ENCODE peak calls at places on chromosomes 7 and 10, in seven cellular contexts. One of them, this sample, is unnamed.
A peak's percentile ranks its signal among the peaks of the same experiment; 100 is the strongest.

GRCh38 chr10:132446661-132447445 is 49.9 kb downstream of the PWWP2B start:
- DNase-seq in Peyer's patch: peak; percentile 78
- DNase-seq in GM23248: peak; percentile 57
- DNase-seq in A673: peak; percentile 82
- DNase-seq in fibroblast of lung: peak; percentile 33
- DNase-seq in cardiac muscle cell: peak; percentile 75
- DNase-seq in neuronal stem cell: no peak
- DNase-seq in this sample: peak; percentile 87

GRCh38 chr7:40827217-40828085 is 692.6 kb downstream of the SUGCT start:
- DNase-seq in Peyer's patch: no peak
- DNase-seq in GM23248: peak; percentile 58
- DNase-seq in A673: no peak
- DNase-seq in fibroblast of lung: peak; percentile 63
- DNase-seq in cardiac muscle cell: no peak
- DNase-seq in neuronal stem cell: peak; percentile 21
- DNase-seq in this sample: peak; percentile 55

GRCh38 chr7:53504914-53505313 is 469.5 kb downstream of the POM121L12 start:
- DNase-seq in Peyer's patch: no peak
- DNase-seq in GM23248: no peak
- DNase-seq in A673: no peak
- DNase-seq in fibroblast of lung: no peak
- DNase-seq in cardiac muscle cell: no peak
- DNase-seq in neuronal stem cell: no peak
- DNase-seq in this sample: no peak

GRCh38 chr7:87926581-87927461 is 7.2 kb upstream of the ADAM22 start:
- DNase-seq in Peyer's patch: no peak
- DNase-seq in GM23248: no peak
- DNase-seq in A673: no peak
- DNase-seq in fibroblast of lung: peak; percentile 74
- DNase-seq in cardiac muscle cell: no peak
- DNase-seq in neuronal stem cell: no peak
- DNase-seq in this sample: peak; percentile 40

GRCh38 chr10:43781480-43782361 is 133.0 kb upstream of the ZNF32 start:
- DNase-seq in Peyer's patch: no peak
- DNase-seq in GM23248: no peak
- DNase-seq in A673: no peak
- DNase-seq in fibroblast of lung: peak; percentile 53
- DNase-seq in cardiac muscle cell: no peak
- DNase-seq in neuronal stem cell: no peak
- DNase-seq in this sample: peak; percentile 26

GRCh38 chr10:97097154-97097490 is 88.6 kb downstream of the SLIT1 start:
- DNase-seq in Peyer's patch: no peak
- DNase-seq in GM23248: no peak
- DNase-seq in A673: no peak
- DNase-seq in fibroblast of lung: no peak
- DNase-seq in cardiac muscle cell: no peak
- DNase-seq in neuronal stem cell: no peak
- DNase-seq in this sample: no peak

GRCh38 chr10:132319853-132320669 is 11.9 kb upstream of the LRRC27 start:
- DNase-seq in Peyer's patch: no peak
- DNase-seq in GM23248: peak; percentile 94
- DNase-seq in A673: peak; percentile 63
- DNase-seq in fibroblast of lung: peak; percentile 90
- DNase-seq in cardiac muscle cell: no peak
- DNase-seq in neuronal stem cell: no peak
- DNase-seq in this sample: no peak

GRCh38 chr10:88949051-88949450 is 3.5 kb downstream of the ACTA2 start:
- DNase-seq in Peyer's patch: no peak
- DNase-seq in GM23248: no peak
- DNase-seq in A673: no peak
- DNase-seq in fibroblast of lung: no peak
- DNase-seq in cardiac muscle cell: no peak
- DNase-seq in neuronal stem cell: no peak
- DNase-seq in this sample: no peak

GRCh38 chr7:134669845-134670373 is 23.3 kb downstream of the BPGM start:
- DNase-seq in Peyer's patch: peak; percentile 50
- DNase-seq in GM23248: peak; percentile 85
- DNase-seq in A673: peak; percentile 86
- DNase-seq in fibroblast of lung: peak; percentile 94
- DNase-seq in cardiac muscle cell: peak; percentile 35
- DNase-seq in neuronal stem cell: no peak
- DNase-seq in this sample: peak; percentile 50

GRCh38 chr10:88077977-88078376 is 214.6 kb downstream of the PTEN start:
- DNase-seq in Peyer's patch: no peak
- DNase-seq in GM23248: no peak
- DNase-seq in A673: no peak
- DNase-seq in fibroblast of lung: peak; percentile 37
- DNase-seq in cardiac muscle cell: no peak
- DNase-seq in neuronal stem cell: no peak
- DNase-seq in this sample: no peak

GRCh38 chr7:21911341-21911875 is 34.3 kb downstream of the CDCA7L start:
- DNase-seq in Peyer's patch: no peak
- DNase-seq in GM23248: peak; percentile 88
- DNase-seq in A673: peak; percentile 97
- DNase-seq in fibroblast of lung: peak; percentile 74
- DNase-seq in cardiac muscle cell: no peak
- DNase-seq in neuronal stem cell: no peak
- DNase-seq in this sample: no peak

GRCh38 chr7:100107125-100107737 is 5.8 kb downstream of the AP4M1 start:
- DNase-seq in Peyer's patch: no peak
- DNase-seq in GM23248: no peak
- DNase-seq in A673: no peak
- DNase-seq in fibroblast of lung: no peak
- DNase-seq in cardiac muscle cell: no peak
- DNase-seq in neuronal stem cell: no peak
- DNase-seq in this sample: no peak

GRCh38 chr10:1938317-1938716 is 201.0 kb upstream of the ADARB2 start:
- DNase-seq in Peyer's patch: peak; percentile 26
- DNase-seq in GM23248: no peak
- DNase-seq in A673: no peak
- DNase-seq in fibroblast of lung: no peak
- DNase-seq in cardiac muscle cell: no peak
- DNase-seq in neuronal stem cell: no peak
- DNase-seq in this sample: no peak

GRCh38 chr10:10421071-10421470 is 596.6 kb upstream of the CELF2 start:
- DNase-seq in Peyer's patch: no peak
- DNase-seq in GM23248: no peak
- DNase-seq in A673: no peak
- DNase-seq in fibroblast of lung: no peak
- DNase-seq in cardiac muscle cell: no peak
- DNase-seq in neuronal stem cell: no peak
- DNase-seq in this sample: no peak

GRCh38 chr10:10418397-10418796 is 599.3 kb upstream of the CELF2 start:
- DNase-seq in Peyer's patch: no peak
- DNase-seq in GM23248: no peak
- DNase-seq in A673: no peak
- DNase-seq in fibroblast of lung: no peak
- DNase-seq in cardiac muscle cell: no peak
- DNase-seq in neuronal stem cell: no peak
- DNase-seq in this sample: no peak
- H3K27ac ChIP-seq in Peyer's patch: no peak overlapping the region
- H3K27ac ChIP-seq in GM23248: no peak overlapping the region
- H3K27ac ChIP-seq in A673: no peak overlapping the region
- H3K27ac ChIP-seq in fibroblast of lung: no peak overlapping the region
- H3K27ac ChIP-seq in cardiac muscle cell: no peak overlapping the region
- H3K27ac ChIP-seq in neuronal stem cell: no peak overlapping the region
- H3K27ac ChIP-seq in this sample: no peak overlapping the region

GRCh38 chr10:22628309-22628708 is 86.1 kb downstream of the PIP4K2A start:
- DNase-seq in Peyer's patch: no peak
- DNase-seq in GM23248: no peak
- DNase-seq in A673: no peak
- DNase-seq in fibroblast of lung: no peak
- DNase-seq in cardiac muscle cell: no peak
- DNase-seq in neuronal stem cell: no peak
- DNase-seq in this sample: no peak
- H3K4me1 ChIP-seq in Peyer's patch: no peaks in the 10 kb centered on the region
- H3K4me1 ChIP-seq in GM23248: peaks cover 62% of the 10 kb centered on the region
- H3K4me1 ChIP-seq in A673: peaks cover 64% of the 10 kb centered on the region
- H3K4me1 ChIP-seq in fibroblast of lung: peaks cover 27% of the 10 kb centered on the region
- H3K4me1 ChIP-seq in cardiac muscle cell: peaks cover 34% of the 10 kb centered on the region
- H3K4me1 ChIP-seq in neuronal stem cell: peaks cover 41% of the 10 kb centered on the region
- H3K4me1 ChIP-seq in this sample: no peaks in the 10 kb centered on the region

GRCh38 chr10:119680668-119681070 is 29.5 kb downstream of the BAG3 start:
- DNase-seq in Peyer's patch: no peak
- DNase-seq in GM23248: peak; percentile 39
- DNase-seq in A673: no peak
- DNase-seq in fibroblast of lung: peak; percentile 67
- DNase-seq in cardiac muscle cell: peak; percentile 20
- DNase-seq in neuronal stem cell: no peak
- DNase-seq in this sample: no peak
- H3K27ac ChIP-seq in Peyer's patch: no peak overlapping the region
- H3K27ac ChIP-seq in GM23248: peak overlapping the region; percentile 28
- H3K27ac ChIP-seq in A673: peak overlapping the region; percentile 37
- H3K27ac ChIP-seq in fibroblast of lung: no peak overlapping the region
- H3K27ac ChIP-seq in cardiac muscle cell: peak overlapping the region; percentile 62
- H3K27ac ChIP-seq in neuronal stem cell: no peak overlapping the region
- H3K27ac ChIP-seq in this sample: no peak overlapping the region

GRCh38 chr10:114396455-114396854 is 7.8 kb downstream of the AFAP1L2 start:
- DNase-seq in Peyer's patch: no peak
- DNase-seq in GM23248: no peak
- DNase-seq in A673: no peak
- DNase-seq in fibroblast of lung: no peak
- DNase-seq in cardiac muscle cell: no peak
- DNase-seq in neuronal stem cell: no peak
- DNase-seq in this sample: no peak

GRCh38 chr10:114397651-114398145 is 6.6 kb downstream of the AFAP1L2 start:
- DNase-seq in Peyer's patch: no peak
- DNase-seq in GM23248: peak; percentile 10
- DNase-seq in A673: no peak
- DNase-seq in fibroblast of lung: peak; percentile 41
- DNase-seq in cardiac muscle cell: no peak
- DNase-seq in neuronal stem cell: no peak
- DNase-seq in this sample: peak; percentile 38

GRCh38 chr10:114399576-114399975 is 4.7 kb downstream of the AFAP1L2 start:
- DNase-seq in Peyer's patch: no peak
- DNase-seq in GM23248: no peak
- DNase-seq in A673: no peak
- DNase-seq in fibroblast of lung: peak; percentile 32
- DNase-seq in cardiac muscle cell: no peak
- DNase-seq in neuronal stem cell: no peak
- DNase-seq in this sample: no peak

GRCh38 chr10:114400091-114400490 is 4.2 kb downstream of the AFAP1L2 start:
- DNase-seq in Peyer's patch: no peak
- DNase-seq in GM23248: no peak
- DNase-seq in A673: no peak
- DNase-seq in fibroblast of lung: no peak
- DNase-seq in cardiac muscle cell: no peak
- DNase-seq in neuronal stem cell: no peak
- DNase-seq in this sample: no peak

DNA sequence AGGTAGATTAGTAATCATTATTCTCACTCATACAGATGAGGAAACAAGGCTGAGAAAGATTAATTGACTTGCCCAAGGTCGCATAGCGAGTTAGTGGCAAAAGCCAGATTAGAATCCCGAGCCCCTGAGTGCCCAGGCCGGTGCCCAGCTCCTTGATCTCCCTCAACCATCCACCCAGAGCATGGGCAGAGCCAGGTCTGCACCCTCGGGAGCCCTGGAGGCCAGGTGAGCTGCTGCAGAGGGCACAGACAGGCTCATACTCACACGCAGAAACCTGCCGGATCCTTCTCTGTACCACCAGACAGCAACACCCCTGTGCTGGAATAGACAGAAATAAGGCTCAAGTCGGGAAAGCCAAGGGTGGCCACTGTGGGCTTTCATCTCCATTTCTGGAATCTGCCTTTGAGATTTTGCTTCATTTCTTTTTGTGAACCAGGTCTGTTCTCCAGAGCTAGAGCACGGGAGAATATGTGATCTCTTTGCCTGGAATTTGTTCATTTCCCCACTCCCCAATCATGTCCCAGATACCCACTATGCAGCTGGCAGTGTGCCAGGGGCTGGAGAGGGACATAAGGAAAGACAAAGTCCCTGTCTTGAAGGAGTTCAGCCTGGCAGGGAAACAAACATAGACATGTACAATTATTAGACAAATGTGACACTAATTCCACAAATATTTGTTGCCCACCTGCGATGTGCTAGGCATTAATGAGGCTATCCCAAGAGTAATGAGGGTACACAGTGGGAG is 5.5 kb downstream of the AFAP1L2 start:
- DNase-seq in Peyer's patch: no peak
- DNase-seq in GM23248: no peak
- DNase-seq in A673: no peak
- DNase-seq in fibroblast of lung: no peak
- DNase-seq in cardiac muscle cell: no peak
- DNase-seq in neuronal stem cell: no peak
- DNase-seq in this sample: no peak
- H3K4me1 ChIP-seq in Peyer's patch: no peaks in the 10 kb centered on the region
- H3K4me1 ChIP-seq in GM23248: no peaks in the 10 kb centered on the region
- H3K4me1 ChIP-seq in A673: no peaks in the 10 kb centered on the region
- H3K4me1 ChIP-seq in fibroblast of lung: peaks cover 28% of the 10 kb centered on the region
- H3K4me1 ChIP-seq in cardiac muscle cell: peaks cover 6% of the 10 kb centered on the region
- H3K4me1 ChIP-seq in neuronal stem cell: peaks cover 9% of the 10 kb centered on the region
- H3K4me1 ChIP-seq in this sample: no peaks in the 10 kb centered on the region

DNA sequence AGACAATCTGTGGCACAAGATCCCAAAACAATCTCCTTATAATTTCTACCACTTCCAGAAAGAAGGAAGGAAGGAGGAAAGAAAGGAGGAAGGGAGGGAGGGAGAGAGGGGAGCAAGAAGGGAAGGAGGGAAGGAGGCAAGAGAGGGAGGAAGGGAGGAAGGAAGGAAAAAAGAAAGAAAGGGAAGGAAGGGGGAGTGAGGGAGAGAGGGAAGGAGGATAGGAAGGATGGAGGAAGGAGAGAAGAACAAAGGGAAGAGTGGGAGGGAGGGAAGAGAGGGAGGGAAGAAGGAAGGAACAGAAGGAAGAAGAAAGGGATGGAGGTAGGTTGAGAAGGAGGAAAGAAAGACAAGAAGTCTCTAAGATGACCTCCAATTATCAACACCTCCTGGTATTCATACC is 185.5 kb upstream of the NFE2L3 start:
- DNase-seq in Peyer's patch: no peak
- DNase-seq in GM23248: no peak
- DNase-seq in A673: no peak
- DNase-seq in fibroblast of lung: no peak
- DNase-seq in cardiac muscle cell: no peak
- DNase-seq in neuronal stem cell: no peak
- DNase-seq in this sample: no peak
- H3K27ac ChIP-seq in Peyer's patch: no peak overlapping the region
- H3K27ac ChIP-seq in GM23248: no peak overlapping the region
- H3K27ac ChIP-seq in A673: no peak overlapping the region
- H3K27ac ChIP-seq in fibroblast of lung: no peak overlapping the region
- H3K27ac ChIP-seq in cardiac muscle cell: no peak overlapping the region
- H3K27ac ChIP-seq in neuronal stem cell: no peak overlapping the region
- H3K27ac ChIP-seq in this sample: no peak overlapping the region

DNA sequence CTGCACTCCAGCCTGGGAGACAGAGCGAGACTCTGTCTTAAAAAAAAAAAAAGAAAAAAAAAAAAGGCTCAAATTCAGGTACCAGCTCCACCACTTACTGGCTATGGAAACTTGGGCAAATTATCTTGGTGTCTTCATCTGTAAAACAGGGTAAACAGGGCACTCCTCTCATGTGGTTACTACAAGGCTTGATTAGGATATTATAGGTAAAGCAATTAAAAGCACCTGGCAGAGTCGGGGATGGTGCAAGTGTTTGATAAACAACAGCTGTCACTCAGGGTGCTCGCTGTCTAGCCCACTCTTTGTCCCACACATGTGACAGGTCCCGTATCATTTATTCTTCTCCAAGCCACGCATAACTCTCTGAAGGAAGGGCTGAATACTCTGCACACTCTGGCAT is 96.9 kb downstream of the SORBS1 start:
- DNase-seq in Peyer's patch: no peak
- DNase-seq in GM23248: no peak
- DNase-seq in A673: no peak
- DNase-seq in fibroblast of lung: no peak
- DNase-seq in cardiac muscle cell: no peak
- DNase-seq in neuronal stem cell: no peak
- DNase-seq in this sample: peak; percentile 45
- H3K4me1 ChIP-seq in Peyer's patch: no peaks in the 10 kb centered on the region
- H3K4me1 ChIP-seq in GM23248: no peaks in the 10 kb centered on the region
- H3K4me1 ChIP-seq in A673: no peaks in the 10 kb centered on the region
- H3K4me1 ChIP-seq in fibroblast of lung: no peaks in the 10 kb centered on the region
- H3K4me1 ChIP-seq in cardiac muscle cell: peaks cover 65% of the 10 kb centered on the region
- H3K4me1 ChIP-seq in neuronal stem cell: peaks cover 16% of the 10 kb centered on the region
- H3K4me1 ChIP-seq in this sample: no peaks in the 10 kb centered on the region

This sample was measured in small intestine.